ENCODE peak calls at places on chromosomes 3 and 15, in eight cellular contexts. S is stimulated activated CD8-positive, alpha-beta memory T cell treated with anti-CD3 and anti-CD28 coated beads, Interleukin-4, amount 100 ng/mL, for 4 hours; H is anterior cingulate cortex; O is GM06990; G is activated T-cell treated with anti-CD3 and anti-CD28 coated beads for 1 hour; Z is activated naive CD4-positive, alpha-beta T cell treated with anti-CD3 and anti-CD28 coated beads, Interleukin-2, amount 50 U/mL, for 72 hours; M is amniotic stem cell; X is GM04504. V is an unnamed sample.

GRCh38 chr15:78003539-78004008 is 73.9 kb downstream of the TBC1D2B start:
- DNase-seq in S (no peak), H (no peak), O (no peak), G (no peak), Z (no peak), M (no peak), X (no peak), V (no peak)

GRCh38 chr15:57969355-57969754 is 96.2 kb downstream of the ALDH1A2 start:
- DNase-seq in S (no peak), H (no peak), O (no peak), G (no peak), Z (no peak), M (no peak), X (no peak), V (no peak)

GRCh38 chr15:89502867-89503595 is 6.6 kb upstream of the RHCG start:
- DNase-seq in S (no peak), H (no peak), O (no peak), G (no peak), Z (no peak), M (no peak), X (no peak), V (no peak)

GRCh38 chr3:9105421-9105820 is 142.1 kb upstream of the RAD18 start:
- DNase-seq in S (no peak), H (no peak), O (no peak), G (no peak), Z (no peak), M (no peak), X (no peak), V (peak)

GRCh38 chr3:19960670-19961069 is 13.8 kb downstream of the RAB5A start:
- DNase-seq in S (no peak), H (no peak), O (no peak), G (no peak), Z (no peak), M (no peak), X (no peak), V (no peak)

GRCh38 chr3:151839313-151839631 is 25.4 kb downstream of the AADAC start:
- DNase-seq in S (no peak), H (no peak), O (no peak), G (no peak), Z (no peak), M (no peak), X (no peak), V (no peak)

GRCh38 chr15:44308415-44308814 is 19.9 kb downstream of the GOLM2 start:
- DNase-seq in S (no peak), H (no peak), O (peak), G (no peak), Z (peak), M (no peak), X (no peak), V (no peak)

GRCh38 chr3:142165194-142165593 is 15.8 kb upstream of the TFDP2 start:
- DNase-seq in S (no peak), H (no peak), O (no peak), G (no peak), Z (no peak), M (no peak), X (no peak), V (no peak)

GRCh38 chr3:104943931-104944330 is 422.8 kb upstream of the ALCAM start:
- DNase-seq in S (no peak), H (no peak), O (no peak), G (no peak), Z (no peak), M (no peak), X (no peak), V (no peak)

GRCh38 chr15:32649336-32649735 is 7.8 kb downstream of the SCG5 start:
- DNase-seq in S (no peak), H (no peak), O (no peak), G (no peak), Z (no peak), M (no peak), X (no peak), V (no peak)

GRCh38 chr3:46193436-46193835 is 14.7 kb downstream of the CCR1 start:
- DNase-seq in S (no peak), H (no peak), O (no peak), G (no peak), Z (no peak), M (no peak), X (no peak), V (no peak)

GRCh38 chr3:63869929-63870328 is 6.3 kb downstream of the ATXN7 start:
- DNase-seq in S (no peak), H (no peak), O (no peak), G (no peak), Z (no peak), M (no peak), X (no peak), V (no peak)

GRCh38 chr15:45377630-45378148 is 655 bp downstream of the GATM start:
- DNase-seq in S (no peak), H (no peak), O (no peak), G (no peak), Z (no peak), M (no peak), X (no peak), V (no peak)

GRCh38 chr3:13718437-13718836 is 161.4 kb downstream of the WNT7A start:
- DNase-seq in S (no peak), H (no peak), O (no peak), G (no peak), Z (no peak), M (no peak), X (no peak), V (no peak)

GRCh38 chr3:53254190-53254809 is 1.5 kb downstream of the TKT start:
- DNase-seq in S (no peak), H (no peak), O (no peak), G (no peak), Z (no peak), M (no peak), X (no peak), V (no peak)

GRCh38 chr15:55279746-55280351 is 9.8 kb downstream of the RAB27A start:
- DNase-seq in S (no peak), H (no peak), O (peak), G (no peak), Z (peak), M (peak), X (peak), V (no peak)

GRCh38 chr3:89488800-89489580 is 381.6 kb downstream of the EPHA3 start:
- DNase-seq in S (no peak), H (no peak), O (no peak), G (no peak), Z (no peak), M (no peak), X (no peak), V (no peak)

GRCh38 chr3:100780223-100780622 is 70.9 kb downstream of the TFG start:
- DNase-seq in S (no peak), H (no peak), O (no peak), G (no peak), Z (no peak), M (no peak), X (no peak), V (no peak)

GRCh38 chr3:15929944-15930571 is 132.3 kb upstream of the ANKRD28 start:
- DNase-seq in S (no peak), H (no peak), O (no peak), G (no peak), Z (no peak), M (no peak), X (no peak), V (no peak)

GRCh38 chr3:62371735-62372591 is 1.4 kb downstream of the FEZF2 start:
- DNase-seq in S (no peak), H (no peak), O (no peak), G (no peak), Z (no peak), M (no peak), X (no peak), V (no peak)

GRCh38 chr3:133578548-133579191 is 5.2 kb downstream of the CDV3 start:
- DNase-seq in S (no peak), H (no peak), O (no peak), G (no peak), Z (no peak), M (no peak), X (no peak), V (no peak)

GRCh38 chr3:85102774-85103173 is 144.0 kb downstream of the CADM2 start:
- DNase-seq in S (no peak), H (no peak), O (no peak), G (no peak), Z (no peak), M (no peak), X (no peak), V (no peak)

GRCh38 chr15:77456746-77457618 is 36.3 kb downstream of the HMG20A start:
- DNase-seq in S (no peak), H (no peak), O (no peak), G (no peak), Z (no peak), M (no peak), X (no peak), V (no peak)

GRCh38 chr3:23450806-23451205 is 247.7 kb downstream of the UBE2E2 start:
- DNase-seq in S (no peak), H (no peak), O (no peak), G (no peak), Z (no peak), M (no peak), X (no peak), V (no peak)

GRCh38 chr3:187211532-187212274 is 14.4 kb downstream of the RTP1 start:
- DNase-seq in S (no peak), H (no peak), O (no peak), G (no peak), Z (no peak), M (no peak), X (peak), V (no peak)

GRCh38 chr15:89442671-89443307 is 53.6 kb downstream of the RHCG start:
- DNase-seq in S (no peak), H (no peak), O (peak), G (peak), Z (peak), M (no peak), X (no peak), V (peak)

GRCh38 chr3:34106879-34107278 is 308.4 kb downstream of the PDCD6IP start:
- DNase-seq in S (no peak), H (no peak), O (peak), G (no peak), Z (peak), M (no peak), X (no peak), V (peak)

GRCh38 chr15:68204776-68205557 is at the start of gene CALML4:
- DNase-seq in S (no peak), H (no peak), O (no peak), G (no peak), Z (no peak), M (no peak), X (no peak), V (no peak)

GRCh38 chr15:83810110-83810509 is 156.2 kb downstream of the ADAMTSL3 start:
- DNase-seq in S (no peak), H (no peak), O (no peak), G (no peak), Z (no peak), M (no peak), X (no peak), V (no peak)

GRCh38 chr3:13022348-13023250 is 50.6 kb downstream of the IQSEC1 start:
- DNase-seq in S (no peak), H (no peak), O (peak), G (no peak), Z (no peak), M (peak), X (peak), V (peak)

GRCh38 chr3:18030371-18030870 is 288.0 kb upstream of the TBC1D5 start:
- DNase-seq in S (no peak), H (no peak), O (no peak), G (no peak), Z (no peak), M (no peak), X (no peak), V (no peak)

GRCh38 chr3:43187836-43188479 is 82.1 kb upstream of the POMGNT2 start:
- DNase-seq in S (no peak), H (no peak), O (no peak), G (no peak), Z (no peak), M (no peak), X (no peak), V (no peak)